ENCODE peak calls at places on chromosomes 5 and 9, in eight cellular contexts. Q is HCT116, V is heart left ventricle, N is AG04450, G is natural killer cell, M is spleen, R is GM23338, U is fibroblast of mammary gland. O is an unnamed sample.

GRCh38 chr9:15553528-15553898 is 670 bp downstream of the CCDC171 start:
- DNase-seq in V (no peak), R (no peak), U (no peak), G (no peak), Q (no peak), N (no peak), M (no peak), O (no peak)

GRCh38 chr5:130605200-130605599 is 559.9 kb downstream of the HINT1 start:
- DNase-seq in G (no peak), R (no peak), N (no peak), U (no peak), Q (peak; percentile 4), M (no peak), V (no peak), O (no peak)

GRCh38 chr5:58459276-58459859 is 518 bp downstream of the PLK2 start:
- DNase-seq in R (peak; percentile 68), N (no peak), Q (no peak), V (no peak), U (no peak), M (no peak), G (no peak), O (peak; percentile 10)

GRCh38 chr5:180097163-180097894 is 25.8 kb upstream of the RNF130 start:
- DNase-seq in G (no peak), U (no peak), M (peak; percentile 43), V (no peak), N (no peak), R (no peak), Q (no peak), O (no peak)

GRCh38 chr5:140117523-140117922 is 3.6 kb downstream of the PURA start:
- DNase-seq in Q (no peak), G (no peak), V (no peak), U (no peak), R (no peak), N (no peak), M (no peak), O (no peak)

GRCh38 chr5:98989723-98990122 is 60.9 kb upstream of the CHD1 start:
- DNase-seq in N (no peak), Q (no peak), R (no peak), V (no peak), U (no peak), G (no peak), M (no peak), O (no peak)

GRCh38 chr5:73213566-73213998 is 40.6 kb downstream of the TMEM174 start:
- DNase-seq in M (no peak), V (no peak), R (peak; percentile 44), U (peak; percentile 83), N (peak; percentile 82), G (no peak), Q (no peak), O (no peak)

GRCh38 chr9:19114680-19115270 is 12.1 kb upstream of the HAUS6 start:
- DNase-seq in U (no peak), M (no peak), N (no peak), G (no peak), R (no peak), V (no peak), Q (no peak), O (no peak)

GRCh38 chr9:76852026-76852425 is 53.9 kb downstream of the PRUNE2 start:
- DNase-seq in U (no peak), G (no peak), Q (no peak), N (no peak), R (no peak), V (no peak), M (no peak), O (no peak)

GRCh38 chr5:27598576-27598975 is 560.2 kb upstream of the CDH9 start:
- DNase-seq in V (no peak), U (peak; percentile 4), M (no peak), Q (no peak), R (peak; percentile 7), G (no peak), N (no peak), O (no peak)

GRCh38 chr9:102975246-102975645 is 19.9 kb upstream of the CYLC2 start:
- DNase-seq in U (no peak), R (no peak), Q (no peak), N (no peak), M (peak; percentile 42), V (no peak), G (no peak), O (no peak)

GRCh38 chr9:136023401-136024225 is 62.4 kb upstream of the UBAC1 start:
- DNase-seq in V (peak; percentile 83), Q (no peak), M (peak; percentile 76), U (peak; percentile 85), N (peak; percentile 44), G (no peak), R (no peak), O (no peak)

GRCh38 chr9:128818839-128819715 is 777 bp downstream of the ENDOG start:
- DNase-seq in M (peak; percentile 90), V (peak; percentile 52), R (peak; percentile 53), G (peak; percentile 42), Q (no peak), N (no peak), U (no peak), O (peak; percentile 43)

GRCh38 chr5:1561402-1561929 is 37.7 kb upstream of the LPCAT1 start:
- DNase-seq in Q (no peak), M (no peak), R (no peak), G (no peak), U (no peak), N (no peak), V (no peak), O (no peak)

GRCh38 chr5:43997647-43998251 is 391.5 kb downstream of the FGF10 start:
- DNase-seq in U (peak; percentile 77), G (no peak), Q (no peak), R (no peak), N (peak; percentile 74), V (no peak), M (no peak), O (no peak)

GRCh38 chr5:82096249-82096648 is 124.4 kb downstream of the ATG10 start:
- DNase-seq in G (no peak), V (no peak), Q (no peak), M (no peak), N (no peak), U (no peak), R (no peak), O (no peak)

GRCh38 chr5:82106207-82106606 is 134.4 kb downstream of the ATG10 start:
- DNase-seq in G (no peak), N (no peak), M (no peak), Q (no peak), U (peak; percentile 39), R (peak; percentile 18), V (no peak), O (no peak)

GRCh38 chr5:82104872-82105271 is 133.0 kb downstream of the ATG10 start:
- DNase-seq in M (no peak), G (no peak), V (no peak), Q (no peak), R (no peak), N (no peak), U (no peak), O (no peak)

GRCh38 chr5:82105457-82105856 is 133.6 kb downstream of the ATG10 start:
- DNase-seq in G (no peak), U (peak; percentile 30), Q (no peak), R (no peak), V (no peak), M (no peak), N (no peak), O (no peak)

DNA sequence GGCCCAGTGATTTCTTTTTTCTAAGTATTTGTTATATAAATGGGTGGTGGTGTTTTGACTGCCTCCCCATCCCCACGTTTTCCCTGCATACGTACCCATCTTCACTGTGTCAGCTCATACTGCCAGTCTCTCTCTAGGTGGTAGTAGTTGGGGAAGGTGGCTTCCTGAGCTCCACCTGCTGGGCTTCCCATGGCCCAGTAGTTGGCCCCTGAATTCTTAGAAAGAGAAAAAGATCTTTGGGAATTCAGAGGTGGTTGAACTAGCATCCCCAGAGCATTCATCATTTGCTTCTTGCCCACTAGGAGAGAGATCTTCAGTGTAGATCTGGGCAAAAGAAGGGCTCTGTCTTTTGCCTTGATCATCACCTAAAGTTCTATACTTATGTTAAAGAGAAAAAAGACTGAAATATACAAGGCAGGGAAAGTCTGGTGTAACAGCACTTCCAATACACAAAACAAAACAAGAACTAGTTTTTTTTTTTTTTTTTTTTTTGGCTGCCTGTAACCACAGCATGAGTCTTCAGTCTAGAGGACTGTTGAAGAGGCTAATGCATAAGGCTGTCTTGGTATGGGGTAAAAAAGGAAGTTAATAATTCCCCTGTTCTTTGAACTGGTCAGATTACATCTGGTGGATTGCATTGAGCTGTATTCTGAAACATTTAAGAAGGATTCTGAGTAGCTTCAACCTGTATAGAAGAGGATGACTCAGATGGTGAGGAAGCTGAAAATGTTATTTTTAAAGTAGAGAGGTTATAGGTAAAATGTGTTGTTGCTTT is 128.7 kb downstream of the ATG10 start:
- DNase-seq in M (no peak), N (peak; percentile 15), G (no peak), R (peak; percentile 25), V (no peak), Q (no peak), U (peak; percentile 28), O (no peak)
- TF ChIP-seq CTCF in M (no peak), N (no peak), G (no peak), R (peak; percentile 59), V (no peak), Q (peak; percentile 8), U (no peak), O (no peak)

GRCh38 chr5:172868924-172869565 is 35.0 kb downstream of the ERGIC1 start:
- DNase-seq in V (peak; percentile 91), U (peak; percentile 98), M (peak; percentile 64), Q (peak; percentile 21), G (no peak), N (no peak), R (no peak), O (no peak)
- TF ChIP-seq CTCF in V (peak; percentile 32), U (peak; percentile 44), M (no peak), Q (no peak), G (no peak), N (peak; percentile 44), R (no peak), O (no peak)

GRCh38 chr9:134621558-134622110 is 20.0 kb upstream of the COL5A1 start:
- DNase-seq in Q (no peak), N (no peak), U (no peak), V (no peak), R (no peak), M (peak; percentile 52), G (no peak), O (no peak)
- TF ChIP-seq CTCF in Q (no peak), N (no peak), U (no peak), V (no peak), R (no peak), M (no peak), G (no peak), O (no peak)

DNA sequence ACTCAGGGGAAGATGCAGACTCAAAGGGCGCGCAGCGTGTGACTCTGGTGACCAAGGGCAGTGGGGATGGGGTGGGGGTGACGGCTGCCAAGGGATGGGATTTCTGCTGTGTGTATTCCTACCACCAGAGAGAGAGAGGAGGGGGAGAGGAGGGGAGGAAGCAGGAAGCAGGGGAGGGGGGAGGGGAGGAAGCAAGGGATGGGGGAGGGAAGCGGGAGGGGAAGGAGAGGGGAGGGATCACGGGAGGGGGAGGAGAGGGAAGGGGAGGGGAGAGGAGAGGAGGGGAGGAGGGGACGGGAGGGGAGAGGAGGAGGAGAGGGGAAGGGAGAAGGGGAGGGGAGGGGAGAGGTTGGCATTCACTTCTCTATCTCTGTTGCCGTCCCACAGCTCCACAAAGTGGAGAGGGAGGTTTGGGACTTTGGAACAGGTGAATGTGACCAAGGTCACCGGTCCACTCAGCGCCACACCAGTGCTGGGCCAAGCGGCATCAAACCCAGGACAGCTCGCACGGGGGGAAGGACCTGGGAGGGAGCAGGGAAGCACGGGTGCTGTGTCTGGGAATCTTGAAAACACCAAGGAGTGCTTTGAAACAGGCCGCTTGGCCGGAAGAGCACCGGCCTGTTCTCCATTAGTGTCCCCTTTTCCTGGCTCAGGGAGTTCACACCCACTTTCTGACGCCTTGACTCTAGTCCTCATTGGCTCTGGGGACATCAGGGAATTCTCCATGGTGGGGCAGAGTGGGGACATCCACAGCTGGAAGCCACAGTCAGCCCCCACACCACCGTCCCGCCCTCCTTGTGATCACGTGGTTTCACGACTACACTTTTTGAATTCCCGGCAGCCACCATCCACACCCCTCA is 77.4 kb downstream of the VAV2 start:
- DNase-seq in V (no peak), G (no peak), N (no peak), Q (no peak), M (no peak), U (no peak), R (peak; percentile 57), O (no peak)
- TF ChIP-seq CTCF in V (no peak), G (no peak), N (no peak), Q (no peak), M (no peak), U (no peak), R (no peak), O (no peak)

O was measured in CD4-positive, alpha-beta T cell.